ENCODE peak calls at places on chromosomes 11 and 22, in five cellular contexts. K is HCT116, W is SK-N-SH, N is GM12878, G is K562. E is an unnamed sample.

GRCh38 chr22:23180893-23181762 is 819 bp downstream of the BCR start:
- DNase-seq in G (peak), W (peak), K (no peak), N (no peak), E (no peak)

GRCh38 chr11:37378989-37379388 is 781.0 kb upstream of the RAG2 start:
- DNase-seq in N (no peak), K (no peak), W (no peak), G (no peak), E (no peak)

GRCh38 chr11:130576146-130576545 is 127.7 kb downstream of the ADAMTS15 start:
- DNase-seq in K (no peak), W (no peak), G (no peak), N (no peak), E (no peak)

GRCh38 chr11:9210224-9210921 is 54.8 kb downstream of the DENND5A start:
- DNase-seq in N (no peak), K (peak), G (no peak), W (no peak), E (no peak)

GRCh38 chr22:35681454-35682050 is 33.3 kb downstream of the APOL6 start:
- DNase-seq in W (no peak), G (no peak), K (no peak), N (no peak), E (no peak)

GRCh38 chr11:83918471-83918870 is 632.3 kb upstream of the CCDC90B start:
- DNase-seq in K (no peak), G (no peak), N (no peak), W (no peak), E (no peak)

GRCh38 chr11:73463359-73463758 is 87.2 kb downstream of the RELT start:
- DNase-seq in G (no peak), K (no peak), N (no peak), W (no peak), E (no peak)

GRCh38 chr11:134911514-134912180 is 499.6 kb upstream of the B3GAT1 start:
- DNase-seq in K (no peak), W (peak), N (no peak), G (no peak), E (no peak)

GRCh38 chr22:49224243-49224642 is 603.4 kb downstream of the BRD1 start:
- DNase-seq in K (no peak), G (no peak), W (no peak), N (no peak), E (no peak)

GRCh38 chr11:11217555-11218286 is 135.3 kb downstream of the CSNK2A3 start:
- DNase-seq in N (no peak), K (no peak), W (no peak), G (no peak), E (no peak)

GRCh38 chr11:100823360-100823759 is 136.3 kb downstream of the ARHGAP42 start:
- DNase-seq in W (no peak), N (no peak), G (no peak), K (no peak), E (no peak)

GRCh38 chr11:112760378-112761060 is 200.7 kb upstream of the NCAM1 start:
- DNase-seq in G (no peak), K (no peak), N (no peak), W (no peak), E (no peak)

GRCh38 chr11:104772806-104773241 is 125.4 kb downstream of the CASP12 start:
- DNase-seq in K (peak), W (peak), N (no peak), G (no peak), E (no peak)

GRCh38 chr22:30234786-30235470 is 11.6 kb downstream of the LIF start:
- DNase-seq in W (no peak), N (no peak), K (no peak), G (no peak), E (no peak)

GRCh38 chr11:126631399-126631798 is 275.9 kb downstream of the ST3GAL4 start:
- DNase-seq in K (no peak), G (no peak), W (no peak), N (no peak), E (no peak)

GRCh38 chr11:36109850-36110606 is 166.2 kb downstream of the LDLRAD3 start:
- DNase-seq in W (no peak), G (no peak), K (no peak), N (no peak), E (no peak)

GRCh38 chr22:31250740-31251330 is 38.7 kb downstream of the LIMK2 start:
- DNase-seq in G (no peak), K (no peak), W (no peak), N (no peak), E (peak)

GRCh38 chr22:31248138-31248745 is 36.1 kb downstream of the LIMK2 start:
- DNase-seq in N (no peak), G (peak), W (peak), K (no peak), E (no peak)

GRCh38 chr22:31246687-31247086 is 34.6 kb downstream of the LIMK2 start:
- DNase-seq in N (no peak), G (no peak), K (no peak), W (no peak), E (no peak)

GRCh38 chr22:31247726-31248125 is 35.6 kb downstream of the LIMK2 start:
- DNase-seq in W (peak), K (no peak), N (no peak), G (no peak), E (no peak)

DNA sequence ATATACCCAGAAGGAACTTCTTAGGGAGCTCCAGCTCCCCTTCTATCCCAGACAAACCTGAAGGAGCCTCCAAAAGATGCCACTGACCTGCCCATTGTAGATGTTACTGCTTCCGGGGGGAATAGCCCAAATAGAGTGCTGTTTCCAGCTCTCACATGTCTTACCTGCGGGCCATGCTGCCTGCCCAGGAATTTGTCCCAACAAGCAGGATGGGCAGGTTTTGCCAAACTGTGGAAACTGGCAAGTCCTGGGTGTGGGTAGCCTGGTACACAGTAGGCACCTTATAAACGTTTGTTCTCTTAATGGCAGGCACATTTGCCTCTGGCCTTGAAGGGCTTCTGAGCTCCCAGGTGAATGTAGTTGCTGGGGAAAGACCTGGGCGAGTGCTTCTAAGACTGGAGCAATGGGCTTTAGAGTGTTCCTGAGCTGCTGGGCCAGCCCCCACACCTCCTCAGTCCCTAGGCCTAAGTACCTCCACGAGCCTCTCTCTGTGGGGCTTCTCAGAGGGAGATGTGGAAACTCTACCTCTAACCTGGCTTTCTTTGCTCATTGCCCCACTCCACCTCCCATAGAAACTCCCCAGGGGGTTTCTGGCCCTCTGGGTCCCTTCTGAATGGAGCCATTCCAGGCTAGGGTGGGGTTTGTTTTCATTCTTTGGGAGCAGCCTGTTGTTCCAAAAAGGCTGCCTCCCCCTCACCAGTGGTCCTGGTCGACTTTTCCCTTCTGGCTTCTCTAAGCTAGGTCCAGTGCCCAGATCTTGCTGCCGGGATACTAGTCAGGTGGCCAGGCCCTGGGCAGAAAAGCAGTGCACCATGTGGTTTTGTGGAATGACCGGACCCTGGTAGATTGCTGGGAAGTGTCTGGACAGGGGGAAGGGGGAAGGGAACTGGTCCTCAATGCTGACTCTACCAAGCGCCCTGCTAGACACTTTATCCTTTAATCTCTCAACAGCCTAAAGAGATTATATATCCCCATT is 37.2 kb downstream of the LIMK2 start:
- DNase-seq in K (no peak), G (no peak), N (no peak), W (no peak), E (no peak)
- TF ChIP-seq ZBTB33 in K (no peak), G (no peak), N (no peak), W (no peak), E (no peak)

DNA sequence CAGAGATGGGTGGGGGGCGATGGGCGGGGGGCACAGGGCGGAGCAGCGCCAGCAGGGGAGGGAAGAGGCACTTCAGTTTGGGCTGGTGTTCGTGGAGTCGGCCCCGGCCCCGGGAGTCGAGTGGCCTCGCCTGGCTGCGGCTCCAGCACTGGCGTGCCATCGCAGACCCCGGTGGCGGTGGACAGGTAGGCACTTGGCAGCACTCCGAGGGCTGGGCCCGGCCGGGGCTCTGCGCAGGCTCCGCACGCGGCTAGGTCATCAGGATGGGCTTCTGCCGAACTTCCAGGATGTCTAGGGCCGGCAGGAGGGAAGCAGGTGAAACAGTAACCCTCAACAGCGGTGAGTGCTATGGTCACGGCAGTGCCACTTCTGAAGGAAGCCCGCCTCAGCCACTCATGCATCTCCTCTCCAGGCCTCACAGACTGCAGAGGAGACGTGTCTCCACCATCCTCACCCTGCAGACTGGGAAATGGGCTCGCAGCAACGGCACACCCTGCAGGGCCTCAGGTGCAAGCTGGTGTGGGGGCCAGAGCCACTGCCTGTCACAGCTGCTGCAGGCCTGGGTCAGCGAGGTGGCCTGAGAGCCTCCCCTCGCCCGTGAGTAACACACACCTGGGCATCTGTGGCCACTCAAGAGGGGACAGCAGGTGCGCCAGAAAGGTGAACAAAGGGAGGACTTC is 33.3 kb downstream of the NUP50 start:
- DNase-seq in G (no peak), K (no peak), W (no peak), N (no peak), E (no peak)
- TF ChIP-seq ZBTB33 in G (no peak), K (no peak), W (no peak), N (no peak), E (no peak)

GRCh38 chr11:17827006-17827405 is 92.4 kb downstream of the KCNC1 start:
- DNase-seq in N (no peak), W (peak), K (no peak), G (no peak), E (peak)
- TF ChIP-seq ZBTB33 in N (no peak), W (no peak), K (no peak), G (no peak), E (no peak)

GRCh38 chr11:86948733-86949132 is 6.5 kb downstream of the FZD4 start:
- DNase-seq in G (no peak), W (no peak), N (no peak), K (no peak), E (no peak)
- TF ChIP-seq ZBTB33 in G (no peak), W (no peak), N (no peak), K (no peak), E (no peak)

GRCh38 chr11:788009-788640 is 1.8 kb downstream of the CEND1 start:
- DNase-seq in K (no peak), N (no peak), W (no peak), G (no peak), E (no peak)

GRCh38 chr11:790721-791564 is 1.1 kb upstream of the CEND1 start:
- DNase-seq in G (no peak), N (no peak), K (no peak), W (peak), E (no peak)

GRCh38 chr11:787084-787675 is 2.7 kb downstream of the CEND1 start:
- DNase-seq in N (no peak), G (no peak), W (no peak), K (no peak), E (no peak)

GRCh38 chr11:789951-790350 is at the start of gene CEND1:
- DNase-seq in W (peak), G (peak), N (no peak), K (no peak), E (no peak)

GRCh38 chr11:788953-789940 is 643 bp downstream of the CEND1 start:
- DNase-seq in W (no peak), N (no peak), G (no peak), K (no peak), E (no peak)
- TF ChIP-seq ZBTB33 in W (no peak), N (no peak), G (no peak), K (no peak), E (no peak)

GRCh38 chr11:16784097-16784496 is 45.6 kb downstream of the C11orf58 start:
- DNase-seq in W (no peak), K (no peak), N (no peak), G (no peak), E (no peak)

GRCh38 chr11:16787035-16787744 is 48.7 kb downstream of the C11orf58 start:
- DNase-seq in N (no peak), K (no peak), W (no peak), G (no peak), E (no peak)

GRCh38 chr11:16784671-16785070 is 46.2 kb downstream of the C11orf58 start:
- DNase-seq in K (no peak), G (no peak), W (no peak), N (no peak), E (no peak)

GRCh38 chr11:16785520-16786128 is 47.2 kb downstream of the C11orf58 start:
- DNase-seq in G (peak), N (peak), K (peak), W (peak), E (peak)

DNA sequence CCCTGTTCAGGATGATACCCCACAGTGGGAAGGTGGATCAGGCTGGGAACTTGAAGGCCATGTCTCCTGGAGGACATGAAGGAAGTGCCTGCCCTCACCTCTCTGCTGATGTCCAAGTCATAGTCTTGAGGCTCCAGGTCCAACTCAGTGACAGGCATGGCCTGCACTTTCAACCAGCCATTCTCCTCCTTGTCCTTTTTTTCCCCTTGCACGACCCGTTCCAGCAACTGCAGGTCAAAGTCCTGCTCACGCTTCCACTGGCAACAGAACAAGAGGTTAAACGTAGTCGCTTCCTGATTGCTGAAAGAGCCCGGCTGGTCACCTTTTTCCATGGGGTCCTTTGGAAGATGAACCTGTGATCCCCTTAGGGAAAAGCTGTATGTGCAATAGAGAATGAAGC is 47.7 kb downstream of the C11orf58 start:
- DNase-seq in N (no peak), K (no peak), W (no peak), G (no peak), E (peak)
- TF ChIP-seq ZBTB33 in N (no peak), K (no peak), W (no peak), G (no peak), E (no peak)

DNA sequence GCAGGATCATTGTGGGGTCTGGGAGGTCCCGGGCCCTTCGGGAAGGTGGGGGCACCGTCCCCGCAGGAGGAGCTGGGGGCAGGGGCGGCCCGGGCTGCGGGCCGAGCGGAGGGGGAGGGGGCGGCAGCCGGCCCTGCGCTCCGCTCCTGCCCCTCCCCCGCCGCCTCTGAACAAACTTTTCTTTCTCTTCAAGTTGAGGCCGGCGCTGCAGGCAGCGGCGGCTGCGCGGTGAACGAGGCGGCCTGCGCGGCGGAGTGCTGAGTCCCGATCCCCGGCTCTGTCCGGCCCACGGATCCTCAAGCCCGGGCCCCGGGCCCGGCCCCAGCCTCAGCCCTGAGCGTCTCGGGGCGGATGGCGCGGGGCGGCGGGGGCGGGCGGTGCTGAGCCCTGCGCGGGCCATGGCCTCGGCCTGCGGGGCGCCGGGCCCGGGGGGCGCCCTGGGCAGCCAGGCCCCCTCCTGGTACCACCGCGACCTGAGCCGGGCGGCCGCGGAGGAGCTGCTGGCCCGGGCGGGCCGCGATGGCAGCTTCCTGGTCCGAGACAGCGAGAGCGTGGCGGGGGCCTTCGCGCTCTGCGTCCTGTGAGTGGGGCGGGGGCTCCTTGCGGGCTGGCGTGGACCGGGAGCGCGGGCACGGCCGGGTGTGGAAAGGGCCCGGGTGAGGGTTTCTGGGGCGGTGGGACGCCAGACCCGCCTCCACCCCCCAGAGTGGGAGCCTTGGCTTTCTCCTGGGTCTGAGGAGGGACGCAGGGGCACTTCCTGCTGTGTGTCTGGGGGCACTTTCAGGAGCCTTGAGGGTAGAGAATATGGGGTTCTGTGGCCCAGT is at the start of gene INPPL1:
- DNase-seq in N (no peak), K (no peak), W (peak), G (peak), E (no peak)
- TF ChIP-seq ZBTB33 in N (no peak), K (no peak), W (no peak), G (no peak), E (no peak)

E was measured in HepG2.